ENCODE peak calls at places on chromosome X, in nine cellular contexts. Q is lung, D is fibroblast of pulmonary artery, T is WTC11, E is cardiac fibroblast, B is PC-3, Z is foreskin fibroblast, A is IMR-90, N is mammary epithelial cell. K is an unnamed sample.

GRCh38 chrX:109660756-109661155 is 35.8 kb upstream of the KCNE5 start:
- DNase-seq in Q (no peak), D (no peak), T (no peak), E (peak), B (no peak), Z (no peak), A (peak), N (no peak), K (no peak)

GRCh38 chrX:124467202-124467601 is 120.8 kb downstream of the SH2D1A start:
- DNase-seq in Q (no peak), D (no peak), T (no peak), E (no peak), B (no peak), Z (no peak), A (no peak), N (no peak), K (no peak)

GRCh38 chrX:70434914-70435586 is 9.6 kb upstream of the DLG3 start:
- DNase-seq in Q (no peak), D (peak), T (no peak), E (peak), B (no peak), Z (no peak), A (peak), N (no peak), K (no peak)

GRCh38 chrX:52424658-52425057 is 55.8 kb downstream of the XAGE2 start:
- DNase-seq in Q (no peak), D (peak), T (no peak), E (peak), B (peak), Z (peak), A (peak), N (peak), K (no peak)

GRCh38 chrX:150478496-150479492 is 89.6 kb upstream of the MTM1 start:
- DNase-seq in Q (no peak), D (no peak), T (no peak), E (no peak), B (no peak), Z (no peak), A (no peak), N (no peak), K (no peak)

GRCh38 chrX:70664726-70665125 is 220.1 kb downstream of the DLG3 start:
- DNase-seq in Q (no peak), D (peak), T (no peak), E (peak), B (peak), Z (peak), A (peak), N (peak), K (no peak)

GRCh38 chrX:63350551-63350950 is 581 bp downstream of the SPIN4 start:
- DNase-seq in Q (no peak), D (no peak), T (no peak), E (no peak), B (peak), Z (no peak), A (no peak), N (peak), K (no peak)

GRCh38 chrX:43939187-43939926 is 33.8 kb downstream of the NDP start:
- DNase-seq in Q (no peak), D (peak), T (no peak), E (peak), B (peak), Z (no peak), A (peak), N (no peak), K (no peak)

GRCh38 chrX:48467331-48467761 is 2.7 kb downstream of the SLC38A5 start:
- DNase-seq in Q (no peak), D (no peak), T (no peak), E (no peak), B (no peak), Z (no peak), A (no peak), N (no peak), K (no peak)

GRCh38 chrX:103343105-103343504 is 13.1 kb downstream of the TCEAL7 start:
- DNase-seq in Q (no peak), D (peak), T (peak), E (peak), B (peak), Z (peak), A (peak), N (peak), K (no peak)

GRCh38 chrX:108022491-108023089 is 22.3 kb upstream of the VSIG1 start:
- DNase-seq in Q (no peak), D (peak), T (no peak), E (peak), B (peak), Z (peak), A (peak), N (peak), K (no peak)

GRCh38 chrX:31483336-31483735 is 411.5 kb upstream of the FTHL17 start:
- DNase-seq in Q (no peak), D (peak), T (no peak), E (peak), B (no peak), Z (peak), A (peak), N (peak), K (no peak)

GRCh38 chrX:144494069-144494468 is 610.2 kb downstream of the UBE2NL start:
- DNase-seq in Q (no peak), D (no peak), T (no peak), E (no peak), B (peak), Z (no peak), A (no peak), N (no peak), K (no peak)

GRCh38 chrX:28920554-28920953 is 333.3 kb downstream of the IL1RAPL1 start:
- DNase-seq in Q (no peak), D (peak), T (no peak), E (no peak), B (peak), Z (no peak), A (peak), N (no peak), K (no peak)

GRCh38 chrX:23884427-23885024 is 23.2 kb downstream of the APOO start:
- DNase-seq in Q (no peak), D (no peak), T (no peak), E (peak), B (peak), Z (peak), A (peak), N (peak), K (no peak)

GRCh38 chrX:20265726-20266681 is 705 bp downstream of the RPS6KA3 start:
- DNase-seq in Q (peak), D (peak), T (peak), E (peak), B (peak), Z (no peak), A (peak), N (peak), K (no peak)

GRCh38 chrX:114065612-114066178 is 518.2 kb upstream of the HTR2C start:
- DNase-seq in Q (no peak), D (no peak), T (no peak), E (no peak), B (no peak), Z (no peak), A (no peak), N (peak), K (no peak)

GRCh38 chrX:148146121-148146520 is 165.0 kb downstream of the FMR1NB start:
- DNase-seq in Q (no peak), D (no peak), T (no peak), E (no peak), B (no peak), Z (no peak), A (no peak), N (no peak), K (no peak)

GRCh38 chrX:129983575-129984131 is 1.2 kb downstream of the BCORL1 start:
- DNase-seq in Q (no peak), D (no peak), T (peak), E (no peak), B (no peak), Z (no peak), A (no peak), N (no peak), K (no peak)

GRCh38 chrX:153744210-153745066 is 19.6 kb upstream of the PLXNB3 start:
- DNase-seq in Q (no peak), D (no peak), T (peak), E (no peak), B (peak), Z (no peak), A (no peak), N (no peak), K (no peak)
- TF ChIP-seq CTCF in Q (no peak), D (no peak), T (no peak), E (peak), B (peak), Z (peak), A (peak), N (peak), K (no peak)

GRCh38 chrX:47204970-47205369 is 11.3 kb downstream of the UBA1 start:
- DNase-seq in Q (no peak), D (no peak), T (no peak), E (no peak), B (no peak), Z (no peak), A (no peak), N (no peak), K (no peak)
- TF ChIP-seq CTCF in Q (no peak), D (no peak), T (no peak), E (no peak), B (no peak), Z (no peak), A (no peak), N (peak), K (no peak)

DNA sequence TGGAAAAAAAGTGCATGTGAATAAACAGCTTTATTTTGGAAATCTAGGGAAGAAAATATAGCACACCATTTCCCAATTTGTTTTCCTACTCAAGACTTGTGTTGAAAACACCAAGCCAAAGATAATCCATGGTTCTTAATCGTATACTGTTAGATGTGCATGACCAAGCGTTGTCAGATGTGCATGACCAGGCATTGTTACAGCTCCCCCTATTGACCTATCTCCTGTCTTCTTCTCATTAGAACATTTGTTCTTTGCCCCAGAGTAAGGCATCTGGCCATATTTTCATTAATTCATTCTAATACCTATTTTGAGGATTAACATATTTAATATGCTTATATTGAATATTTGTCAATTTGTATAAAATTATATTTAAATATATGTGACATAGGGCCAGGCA is 14.4 kb upstream of the VCX start:
- DNase-seq in Q (no peak), D (no peak), T (no peak), E (peak), B (peak), Z (no peak), A (no peak), N (no peak), K (no peak)
- TF ChIP-seq CTCF in Q (no peak), D (no peak), T (no peak), E (no peak), B (peak), Z (no peak), A (no peak), N (peak), K (no peak)

DNA sequence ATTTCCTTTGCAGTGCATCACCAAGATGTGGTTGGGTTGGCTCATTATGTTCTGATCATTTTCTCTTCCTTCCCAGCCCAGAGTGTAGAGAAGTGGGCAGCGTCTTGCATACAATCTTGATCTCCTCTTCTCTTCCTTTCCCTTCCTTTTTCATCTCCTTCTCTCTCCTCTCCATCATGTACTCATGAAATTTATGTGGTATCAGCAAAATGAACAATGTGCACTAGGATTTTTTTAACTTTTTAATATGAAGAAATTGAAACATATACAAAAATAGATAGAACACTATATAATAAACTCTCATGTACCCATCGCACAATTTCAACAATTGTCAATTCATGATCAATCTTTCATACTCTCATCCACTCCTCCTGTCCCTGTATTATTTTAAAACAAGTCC is 593.5 kb downstream of the BCOR start:
- DNase-seq in Q (no peak), D (no peak), T (no peak), E (no peak), B (no peak), Z (no peak), A (no peak), N (no peak), K (no peak)
- TF ChIP-seq CTCF in Q (no peak), D (no peak), T (no peak), E (no peak), B (no peak), Z (no peak), A (no peak), N (no peak), K (no peak)

K was measured in omental fat pad.